ENCODE peak calls at places on chromosomes 4 and X, in eight cellular contexts. One of them, this sample, is unnamed.

GRCh38 chr4:138310498-138310897 is 68.3 kb upstream of the SLC7A11 start:
- DNase-seq in aorta: no peak
- DNase-seq in midbrain: no peak
- DNase-seq in NCI-H1105: no peak
- DNase-seq in posterior cingulate gyrus: no peak
- DNase-seq in COR-L47: no peak
- DNase-seq in activated CD4-positive, alpha-beta T cell treated with anti-CD3 and anti-CD28 coated beads for 1 hour: no peak
- DNase-seq in cardiac fibroblast: peak
- DNase-seq in this sample: no peak

GRCh38 chrX:134711135-134711941 is 53.1 kb upstream of the PLAC1 start:
- DNase-seq in aorta: no peak
- DNase-seq in midbrain: no peak
- DNase-seq in NCI-H1105: no peak
- DNase-seq in posterior cingulate gyrus: no peak
- DNase-seq in COR-L47: no peak
- DNase-seq in activated CD4-positive, alpha-beta T cell treated with anti-CD3 and anti-CD28 coated beads for 1 hour: no peak
- DNase-seq in cardiac fibroblast: no peak
- DNase-seq in this sample: no peak

GRCh38 chr4:85617202-85617601 is 142.3 kb downstream of the ARHGAP24 start:
- DNase-seq in aorta: no peak
- DNase-seq in midbrain: no peak
- DNase-seq in NCI-H1105: no peak
- DNase-seq in posterior cingulate gyrus: no peak
- DNase-seq in COR-L47: no peak
- DNase-seq in activated CD4-positive, alpha-beta T cell treated with anti-CD3 and anti-CD28 coated beads for 1 hour: no peak
- DNase-seq in cardiac fibroblast: no peak
- DNase-seq in this sample: no peak

GRCh38 chr4:128353791-128354190 is 66.2 kb upstream of the PGRMC2 start:
- DNase-seq in aorta: no peak
- DNase-seq in midbrain: no peak
- DNase-seq in NCI-H1105: no peak
- DNase-seq in posterior cingulate gyrus: no peak
- DNase-seq in COR-L47: no peak
- DNase-seq in activated CD4-positive, alpha-beta T cell treated with anti-CD3 and anti-CD28 coated beads for 1 hour: no peak
- DNase-seq in cardiac fibroblast: no peak
- DNase-seq in this sample: no peak

GRCh38 chr4:38605794-38606586 is 58.0 kb upstream of the KLF3 start:
- DNase-seq in aorta: no peak
- DNase-seq in midbrain: no peak
- DNase-seq in NCI-H1105: no peak
- DNase-seq in posterior cingulate gyrus: no peak
- DNase-seq in COR-L47: no peak
- DNase-seq in activated CD4-positive, alpha-beta T cell treated with anti-CD3 and anti-CD28 coated beads for 1 hour: no peak
- DNase-seq in cardiac fibroblast: no peak
- DNase-seq in this sample: no peak

GRCh38 chr4:52718123-52718522 is 33.1 kb downstream of the ERVMER34-1 start:
- DNase-seq in aorta: no peak
- DNase-seq in midbrain: no peak
- DNase-seq in NCI-H1105: no peak
- DNase-seq in posterior cingulate gyrus: no peak
- DNase-seq in COR-L47: no peak
- DNase-seq in activated CD4-positive, alpha-beta T cell treated with anti-CD3 and anti-CD28 coated beads for 1 hour: no peak
- DNase-seq in cardiac fibroblast: peak
- DNase-seq in this sample: no peak

GRCh38 chrX:19565605-19566004 is 50.3 kb upstream of the MAP3K15 start:
- DNase-seq in aorta: no peak
- DNase-seq in midbrain: no peak
- DNase-seq in NCI-H1105: no peak
- DNase-seq in posterior cingulate gyrus: no peak
- DNase-seq in COR-L47: no peak
- DNase-seq in activated CD4-positive, alpha-beta T cell treated with anti-CD3 and anti-CD28 coated beads for 1 hour: no peak
- DNase-seq in cardiac fibroblast: no peak
- DNase-seq in this sample: no peak

GRCh38 chr4:94126669-94127068 is 81.0 kb upstream of the SMARCAD1 start:
- DNase-seq in aorta: no peak
- DNase-seq in midbrain: peak
- DNase-seq in NCI-H1105: no peak
- DNase-seq in posterior cingulate gyrus: no peak
- DNase-seq in COR-L47: peak
- DNase-seq in activated CD4-positive, alpha-beta T cell treated with anti-CD3 and anti-CD28 coated beads for 1 hour: no peak
- DNase-seq in cardiac fibroblast: no peak
- DNase-seq in this sample: peak

GRCh38 chr4:88938138-88938537 is 118.8 kb downstream of the FAM13A start:
- DNase-seq in aorta: no peak
- DNase-seq in midbrain: no peak
- DNase-seq in NCI-H1105: no peak
- DNase-seq in posterior cingulate gyrus: no peak
- DNase-seq in COR-L47: no peak
- DNase-seq in activated CD4-positive, alpha-beta T cell treated with anti-CD3 and anti-CD28 coated beads for 1 hour: no peak
- DNase-seq in cardiac fibroblast: peak
- DNase-seq in this sample: no peak

GRCh38 chr4:139933104-139933503 is 220.9 kb downstream of the MAML3 start:
- DNase-seq in aorta: no peak
- DNase-seq in midbrain: no peak
- DNase-seq in NCI-H1105: no peak
- DNase-seq in posterior cingulate gyrus: no peak
- DNase-seq in COR-L47: no peak
- DNase-seq in activated CD4-positive, alpha-beta T cell treated with anti-CD3 and anti-CD28 coated beads for 1 hour: no peak
- DNase-seq in cardiac fibroblast: no peak
- DNase-seq in this sample: no peak

GRCh38 chr4:123446791-123447474 is 50.3 kb downstream of the SPRY1 start:
- DNase-seq in aorta: no peak
- DNase-seq in midbrain: no peak
- DNase-seq in NCI-H1105: peak
- DNase-seq in posterior cingulate gyrus: no peak
- DNase-seq in COR-L47: peak
- DNase-seq in activated CD4-positive, alpha-beta T cell treated with anti-CD3 and anti-CD28 coated beads for 1 hour: no peak
- DNase-seq in cardiac fibroblast: no peak
- DNase-seq in this sample: no peak

This sample was measured in NCI-H526 treated with DMSO at 0.1 percent for 48 hours.